ENCODE peak calls at places on chromosome 16, in six cellular contexts. One of them, this sample, is unnamed.

GRCh38 chr16:68257906-68258800 is 6.2 kb upstream of the SLC7A6 start:
- DNase-seq in RCC 7860: peak
- DNase-seq in anterior cingulate cortex: no peak
- DNase-seq in neural progenitor cell: no peak
- DNase-seq in activated CD4-positive, alpha-beta T cell treated with anti-CD3 and anti-CD28 coated beads, Interleukin-2, amount 50 U/mL, for 1 hour: no peak
- DNase-seq in fibroblast of lung: peak
- DNase-seq in this sample: peak

GRCh38 chr16:50394215-50394802 is 25.5 kb upstream of the BRD7 start:
- DNase-seq in RCC 7860: no peak
- DNase-seq in neural progenitor cell: no peak
- DNase-seq in fibroblast of lung: no peak
- DNase-seq in anterior cingulate cortex: no peak
- DNase-seq in activated CD4-positive, alpha-beta T cell treated with anti-CD3 and anti-CD28 coated beads, Interleukin-2, amount 50 U/mL, for 1 hour: no peak
- DNase-seq in this sample: no peak

GRCh38 chr16:76946879-76947278 is 244.1 kb upstream of the MON1B start:
- DNase-seq in anterior cingulate cortex: no peak
- DNase-seq in neural progenitor cell: no peak
- DNase-seq in activated CD4-positive, alpha-beta T cell treated with anti-CD3 and anti-CD28 coated beads, Interleukin-2, amount 50 U/mL, for 1 hour: no peak
- DNase-seq in fibroblast of lung: peak
- DNase-seq in RCC 7860: peak
- DNase-seq in this sample: peak

GRCh38 chr16:58652741-58653140 is 23.1 kb upstream of the CNOT1 start:
- DNase-seq in fibroblast of lung: peak
- DNase-seq in neural progenitor cell: peak
- DNase-seq in anterior cingulate cortex: no peak
- DNase-seq in RCC 7860: no peak
- DNase-seq in activated CD4-positive, alpha-beta T cell treated with anti-CD3 and anti-CD28 coated beads, Interleukin-2, amount 50 U/mL, for 1 hour: no peak
- DNase-seq in this sample: peak

GRCh38 chr16:13529193-13529982 is 390.6 kb upstream of the ERCC4 start:
- DNase-seq in fibroblast of lung: no peak
- DNase-seq in neural progenitor cell: no peak
- DNase-seq in RCC 7860: peak
- DNase-seq in activated CD4-positive, alpha-beta T cell treated with anti-CD3 and anti-CD28 coated beads, Interleukin-2, amount 50 U/mL, for 1 hour: no peak
- DNase-seq in anterior cingulate cortex: no peak
- DNase-seq in this sample: no peak

GRCh38 chr16:60684002-60684401 is 1352.2 kb downstream of the CDH8 start:
- DNase-seq in RCC 7860: no peak
- DNase-seq in neural progenitor cell: no peak
- DNase-seq in anterior cingulate cortex: no peak
- DNase-seq in activated CD4-positive, alpha-beta T cell treated with anti-CD3 and anti-CD28 coated beads, Interleukin-2, amount 50 U/mL, for 1 hour: no peak
- DNase-seq in fibroblast of lung: no peak
- DNase-seq in this sample: no peak

GRCh38 chr16:66130296-66130910 is 236.1 kb upstream of the CDH5 start:
- DNase-seq in fibroblast of lung: peak
- DNase-seq in anterior cingulate cortex: no peak
- DNase-seq in neural progenitor cell: no peak
- DNase-seq in RCC 7860: no peak
- DNase-seq in activated CD4-positive, alpha-beta T cell treated with anti-CD3 and anti-CD28 coated beads, Interleukin-2, amount 50 U/mL, for 1 hour: no peak
- DNase-seq in this sample: peak

GRCh38 chr16:3149630-3150345 is 15.0 kb downstream of the ZNF213 start:
- DNase-seq in neural progenitor cell: peak
- DNase-seq in anterior cingulate cortex: peak
- DNase-seq in RCC 7860: peak
- DNase-seq in fibroblast of lung: peak
- DNase-seq in activated CD4-positive, alpha-beta T cell treated with anti-CD3 and anti-CD28 coated beads, Interleukin-2, amount 50 U/mL, for 1 hour: peak
- DNase-seq in this sample: peak

GRCh38 chr16:88320947-88321634 is 61.7 kb upstream of the ZNF469 start:
- DNase-seq in fibroblast of lung: no peak
- DNase-seq in activated CD4-positive, alpha-beta T cell treated with anti-CD3 and anti-CD28 coated beads, Interleukin-2, amount 50 U/mL, for 1 hour: no peak
- DNase-seq in RCC 7860: no peak
- DNase-seq in neural progenitor cell: no peak
- DNase-seq in anterior cingulate cortex: no peak
- DNase-seq in this sample: no peak

GRCh38 chr16:7745321-7745720 is 412.7 kb downstream of the RBFOX1 start:
- DNase-seq in neural progenitor cell: no peak
- DNase-seq in anterior cingulate cortex: peak
- DNase-seq in fibroblast of lung: no peak
- DNase-seq in RCC 7860: no peak
- DNase-seq in activated CD4-positive, alpha-beta T cell treated with anti-CD3 and anti-CD28 coated beads, Interleukin-2, amount 50 U/mL, for 1 hour: no peak
- DNase-seq in this sample: no peak

GRCh38 chr16:12083625-12084024 is 107.1 kb downstream of the SNX29 start:
- DNase-seq in anterior cingulate cortex: no peak
- DNase-seq in RCC 7860: no peak
- DNase-seq in neural progenitor cell: no peak
- DNase-seq in activated CD4-positive, alpha-beta T cell treated with anti-CD3 and anti-CD28 coated beads, Interleukin-2, amount 50 U/mL, for 1 hour: no peak
- DNase-seq in fibroblast of lung: no peak
- DNase-seq in this sample: no peak

GRCh38 chr16:75566889-75567255 is 693 bp downstream of the GABARAPL2 start:
- DNase-seq in fibroblast of lung: no peak
- DNase-seq in anterior cingulate cortex: no peak
- DNase-seq in neural progenitor cell: peak
- DNase-seq in activated CD4-positive, alpha-beta T cell treated with anti-CD3 and anti-CD28 coated beads, Interleukin-2, amount 50 U/mL, for 1 hour: peak
- DNase-seq in RCC 7860: no peak
- DNase-seq in this sample: no peak

GRCh38 chr16:19135896-19136438 is 22.2 kb downstream of the ITPRIPL2 start:
- DNase-seq in RCC 7860: no peak
- DNase-seq in neural progenitor cell: no peak
- DNase-seq in activated CD4-positive, alpha-beta T cell treated with anti-CD3 and anti-CD28 coated beads, Interleukin-2, amount 50 U/mL, for 1 hour: no peak
- DNase-seq in anterior cingulate cortex: no peak
- DNase-seq in fibroblast of lung: peak
- DNase-seq in this sample: no peak

GRCh38 chr16:57619606-57620315 is 8.7 kb upstream of the ADGRG1 start:
- DNase-seq in neural progenitor cell: no peak
- DNase-seq in anterior cingulate cortex: no peak
- DNase-seq in RCC 7860: no peak
- DNase-seq in fibroblast of lung: no peak
- DNase-seq in activated CD4-positive, alpha-beta T cell treated with anti-CD3 and anti-CD28 coated beads, Interleukin-2, amount 50 U/mL, for 1 hour: no peak
- DNase-seq in this sample: no peak

GRCh38 chr16:75000481-75001081 is 1.8 kb downstream of the ZNRF1 start:
- DNase-seq in fibroblast of lung: no peak
- DNase-seq in RCC 7860: peak
- DNase-seq in anterior cingulate cortex: no peak
- DNase-seq in neural progenitor cell: peak
- DNase-seq in activated CD4-positive, alpha-beta T cell treated with anti-CD3 and anti-CD28 coated beads, Interleukin-2, amount 50 U/mL, for 1 hour: no peak
- DNase-seq in this sample: no peak

GRCh38 chr16:50841081-50841886 is 99.4 kb downstream of the CYLD start:
- DNase-seq in activated CD4-positive, alpha-beta T cell treated with anti-CD3 and anti-CD28 coated beads, Interleukin-2, amount 50 U/mL, for 1 hour: peak
- DNase-seq in anterior cingulate cortex: no peak
- DNase-seq in fibroblast of lung: no peak
- DNase-seq in neural progenitor cell: peak
- DNase-seq in RCC 7860: no peak
- DNase-seq in this sample: no peak

GRCh38 chr16:70737377-70738082 is 51.7 kb upstream of the MTSS2 start:
- DNase-seq in fibroblast of lung: peak
- DNase-seq in RCC 7860: no peak
- DNase-seq in activated CD4-positive, alpha-beta T cell treated with anti-CD3 and anti-CD28 coated beads, Interleukin-2, amount 50 U/mL, for 1 hour: peak
- DNase-seq in neural progenitor cell: no peak
- DNase-seq in anterior cingulate cortex: peak
- DNase-seq in this sample: no peak

GRCh38 chr16:2838928-2839327 is 8.8 kb downstream of the ZG16B start:
- DNase-seq in neural progenitor cell: peak
- DNase-seq in fibroblast of lung: peak
- DNase-seq in RCC 7860: peak
- DNase-seq in anterior cingulate cortex: peak
- DNase-seq in activated CD4-positive, alpha-beta T cell treated with anti-CD3 and anti-CD28 coated beads, Interleukin-2, amount 50 U/mL, for 1 hour: peak
- DNase-seq in this sample: no peak

GRCh38 chr16:35754391-35755369 is 2295.3 kb downstream of the TP53TG3F start:
- DNase-seq in RCC 7860: no peak
- DNase-seq in anterior cingulate cortex: no peak
- DNase-seq in neural progenitor cell: no peak
- DNase-seq in activated CD4-positive, alpha-beta T cell treated with anti-CD3 and anti-CD28 coated beads, Interleukin-2, amount 50 U/mL, for 1 hour: no peak
- DNase-seq in fibroblast of lung: no peak
- DNase-seq in this sample: no peak

GRCh38 chr16:79628501-79628975 is 28.0 kb upstream of the MAF start:
- DNase-seq in RCC 7860: peak
- DNase-seq in neural progenitor cell: no peak
- DNase-seq in anterior cingulate cortex: no peak
- DNase-seq in fibroblast of lung: peak
- DNase-seq in activated CD4-positive, alpha-beta T cell treated with anti-CD3 and anti-CD28 coated beads, Interleukin-2, amount 50 U/mL, for 1 hour: no peak
- DNase-seq in this sample: peak

GRCh38 chr16:2001456-2002355 is 7.9 kb downstream of the ZNF598 start:
- DNase-seq in RCC 7860: no peak
- DNase-seq in fibroblast of lung: no peak
- DNase-seq in activated CD4-positive, alpha-beta T cell treated with anti-CD3 and anti-CD28 coated beads, Interleukin-2, amount 50 U/mL, for 1 hour: no peak
- DNase-seq in anterior cingulate cortex: no peak
- DNase-seq in neural progenitor cell: no peak
- DNase-seq in this sample: no peak

GRCh38 chr16:53872248-53873221 is 168.6 kb downstream of the FTO start:
- DNase-seq in anterior cingulate cortex: no peak
- DNase-seq in RCC 7860: peak
- DNase-seq in fibroblast of lung: peak
- DNase-seq in neural progenitor cell: no peak
- DNase-seq in activated CD4-positive, alpha-beta T cell treated with anti-CD3 and anti-CD28 coated beads, Interleukin-2, amount 50 U/mL, for 1 hour: no peak
- DNase-seq in this sample: peak

This sample was measured in NCI-H226.